ENCODE peak calls at places on chromosomes 1 and 21, in four cellular contexts. F is OCI-LY7, P is MM.1S, D is heart right ventricle. U is an unnamed sample.
A peak's percentile ranks its signal among the peaks of the same experiment; 100 is the strongest.

GRCh38 chr1:201954263-201955008 is 867 bp upstream of the TIMM17A start:
- DNase-seq in F (no peak), D (no peak), P (no peak), U (no peak)

GRCh38 chr21:29017639-29018237 is 1.4 kb downstream of the RWDD2B start:
- DNase-seq in F (peak; percentile 30), D (no peak), P (no peak), U (no peak)

GRCh38 chr1:29669488-29669871 is 433.2 kb downstream of the PTPRU start:
- DNase-seq in D (no peak), P (no peak), F (no peak), U (no peak)

GRCh38 chr21:42218836-42219605 is at the start of gene ABCG1:
- DNase-seq in F (peak; percentile 70), D (peak; percentile 65), P (peak; percentile 35), U (peak; percentile 40)

GRCh38 chr1:53158900-53159299 is 16.5 kb upstream of the SLC1A7 start:
- DNase-seq in F (no peak), P (no peak), D (no peak), U (no peak)

GRCh38 chr1:166910396-166910994 is 34.4 kb upstream of the TADA1 start:
- DNase-seq in F (peak; percentile 88), P (peak; percentile 97), D (no peak), U (peak; percentile 60)

GRCh38 chr1:198201956-198202784 is 45.4 kb downstream of the NEK7 start:
- DNase-seq in P (peak; percentile 14), D (no peak), F (no peak), U (peak; percentile 68)

GRCh38 chr1:84782311-84782771 is 92.1 kb upstream of the SSX2IP start:
- DNase-seq in D (peak; percentile 68), F (peak; percentile 72), P (peak; percentile 28), U (peak; percentile 30)

GRCh38 chr1:150610576-150610975 is 18.8 kb downstream of the ENSA start:
- DNase-seq in P (no peak), D (no peak), F (no peak), U (no peak)

GRCh38 chr1:150609726-150610125 is 19.7 kb downstream of the ENSA start:
- DNase-seq in D (no peak), P (no peak), F (no peak), U (no peak)

GRCh38 chr1:150612014-150612345 is 17.4 kb downstream of the ENSA start:
- DNase-seq in D (no peak), F (peak; percentile 53), P (peak; percentile 11), U (no peak)

GRCh38 chr1:150615346-150616201 is 13.8 kb downstream of the ENSA start:
- DNase-seq in D (no peak), F (no peak), P (no peak), U (no peak)

DNA sequence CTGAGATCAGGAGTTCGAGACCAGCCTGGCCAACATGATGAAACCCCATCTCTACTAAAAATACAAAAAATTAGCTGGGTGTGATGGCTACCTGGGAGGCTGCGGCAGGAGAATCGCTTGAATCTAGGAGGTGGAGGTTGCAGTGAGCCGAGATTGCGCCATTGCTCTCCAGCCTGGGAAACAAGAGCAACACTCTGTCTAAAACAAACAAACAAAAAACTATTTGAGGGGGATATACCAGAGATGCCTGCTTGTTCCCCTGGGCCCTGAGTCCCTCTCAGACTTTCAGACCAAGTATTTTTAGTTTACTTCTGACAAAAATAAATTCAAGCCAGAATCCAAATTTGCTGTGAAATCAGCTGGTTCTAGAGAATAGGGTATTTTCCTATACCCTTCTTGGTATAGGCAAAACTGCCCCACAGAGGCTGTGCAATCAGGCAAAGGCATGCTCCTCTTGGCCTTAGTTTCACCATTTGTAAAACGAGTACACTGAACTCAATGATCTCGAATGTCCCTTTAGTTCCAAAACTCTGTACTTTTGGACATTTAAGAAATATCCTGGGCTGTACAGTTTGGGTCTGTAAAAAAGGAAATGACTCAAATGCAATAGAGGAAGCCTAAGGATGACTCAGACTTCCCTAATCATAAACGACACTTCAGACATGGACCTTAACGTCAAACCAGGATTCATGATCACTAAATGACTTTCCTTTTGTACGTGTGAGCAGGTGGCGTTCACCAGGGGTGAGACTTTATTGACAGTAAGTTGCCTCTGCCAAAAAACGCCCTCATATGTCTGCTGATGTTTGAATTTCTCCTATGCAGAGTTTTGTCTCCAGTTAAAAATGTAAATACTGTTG is 16.1 kb downstream of the ENSA start:
- DNase-seq in F (peak; percentile 53), D (no peak), P (peak; percentile 70), U (no peak)
- H3K4me1 ChIP-seq in F (peaks cover 65% of the 10 kb centered on the region), D (peaks cover 56% of the 10 kb centered on the region), P (peaks cover 40% of the 10 kb centered on the region), U (peaks cover 48% of the 10 kb centered on the region)

GRCh38 chr1:8520483-8520966 is 202.6 kb downstream of the SLC45A1 start:
- DNase-seq in F (peak; percentile 66), D (no peak), P (no peak), U (no peak)
- H3K4me1 ChIP-seq in F (peaks cover 85% of the 10 kb centered on the region), D (peaks cover 62% of the 10 kb centered on the region), P (peaks cover 3% of the 10 kb centered on the region), U (peaks cover 49% of the 10 kb centered on the region)

GRCh38 chr1:26696645-26697440 is 1.0 kb downstream of the ARID1A start:
- DNase-seq in P (peak; percentile 39), F (peak; percentile 72), D (peak; percentile 45), U (peak; percentile 72)
- H3K4me1 ChIP-seq in P (peaks cover 36% of the 10 kb centered on the region), F (peaks cover 60% of the 10 kb centered on the region), D (peaks cover 60% of the 10 kb centered on the region), U (peaks cover 66% of the 10 kb centered on the region)

DNA sequence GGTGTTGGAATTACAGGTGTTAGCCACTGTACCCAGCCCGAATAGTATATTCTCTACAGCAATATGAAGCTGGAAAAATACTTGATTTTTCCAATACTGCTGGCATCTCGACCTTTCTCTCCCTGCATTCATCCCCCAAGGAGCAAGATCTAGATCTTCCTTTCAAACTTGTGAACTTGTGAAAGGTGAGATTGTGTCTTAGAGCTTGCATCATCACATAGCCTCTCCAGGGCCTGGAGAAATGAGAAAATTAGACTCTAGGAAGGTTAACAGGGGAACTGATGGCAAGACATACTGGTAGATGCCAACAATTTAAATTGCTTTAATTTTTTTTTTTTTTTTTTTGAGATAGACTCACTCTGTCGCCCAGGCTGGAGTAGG is 2.1 kb downstream of the PRUNE1 start:
- DNase-seq in F (no peak), P (no peak), D (no peak), U (no peak)
- H3K4me1 ChIP-seq in F (peaks cover 36% of the 10 kb centered on the region), P (peaks cover 20% of the 10 kb centered on the region), D (peaks cover 86% of the 10 kb centered on the region), U (peaks cover 49% of the 10 kb centered on the region)

GRCh38 chr1:164709541-164710287 is 150.7 kb downstream of the PBX1 start:
- DNase-seq in P (no peak), F (no peak), D (no peak), U (no peak)

GRCh38 chr1:164706596-164706995 is 147.6 kb downstream of the PBX1 start:
- DNase-seq in F (no peak), P (no peak), D (no peak), U (no peak)

GRCh38 chr1:164708596-164708995 is 149.6 kb downstream of the PBX1 start:
- DNase-seq in P (no peak), F (no peak), D (no peak), U (no peak)

GRCh38 chr1:164707868-164708331 is 148.9 kb downstream of the PBX1 start:
- DNase-seq in P (no peak), F (no peak), D (no peak), U (no peak)

GRCh38 chr1:164709108-164709507 is 150.1 kb downstream of the PBX1 start:
- DNase-seq in F (no peak), P (no peak), D (no peak), U (no peak)
- H3K4me1 ChIP-seq in F (no peaks in the 10 kb centered on the region), P (no peaks in the 10 kb centered on the region), D (peaks cover 85% of the 10 kb centered on the region), U (no peaks in the 10 kb centered on the region)

U was measured in CD4-positive, CD25-positive, alpha-beta regulatory T cell.